ENCODE peak calls at places on chromosomes 5 and 9, in eight cellular contexts. W is AG04450; P is CD4-positive, alpha-beta T cell; Y is Peyer's patch; U is pancreas; V is breast epithelium; B is lower lobe of right lung; L is IMR-90. X is an unnamed sample.

GRCh38 chr5:138282918-138283742 is 8.7 kb upstream of the GFRA3 start:
- DNase-seq in W (peak; percentile 20), P (no peak), Y (no peak), U (peak; percentile 24), V (peak; percentile 54), B (peak; percentile 47), L (peak; percentile 67), X (peak; percentile 24)

GRCh38 chr5:126334755-126335154 is 88.5 kb upstream of the GRAMD2B start:
- DNase-seq in W (no peak), P (no peak), Y (no peak), U (no peak), V (no peak), B (no peak), L (no peak), X (no peak)

GRCh38 chr9:126611592-126612328 is 2.0 kb upstream of the LMX1B start:
- DNase-seq in W (no peak), P (peak; percentile 40), Y (peak; percentile 82), U (peak; percentile 85), V (peak; percentile 76), B (peak; percentile 82), L (peak; percentile 40), X (no peak)

GRCh38 chr5:154349621-154350020 is 96.2 kb upstream of the SAP30L start:
- DNase-seq in W (no peak), P (no peak), Y (no peak), U (no peak), V (no peak), B (no peak), L (peak; percentile 47), X (no peak)

GRCh38 chr5:50958852-50959457 is 292.5 kb downstream of the PARP8 start:
- DNase-seq in W (peak; percentile 8), P (no peak), Y (no peak), U (no peak), V (no peak), B (no peak), L (peak; percentile 30), X (peak; percentile 17)

GRCh38 chr5:141734501-141735231 is 52.6 kb upstream of the ARAP3 start:
- DNase-seq in W (peak; percentile 7), P (no peak), Y (no peak), U (peak; percentile 29), V (no peak), B (no peak), L (peak; percentile 61), X (peak; percentile 59)

GRCh38 chr5:75567710-75568109 is 43.5 kb upstream of the ANKDD1B start:
- DNase-seq in W (no peak), P (no peak), Y (no peak), U (no peak), V (no peak), B (no peak), L (peak; percentile 64), X (no peak)

GRCh38 chr5:56301041-56301440 is 67.9 kb upstream of the ANKRD55 start:
- DNase-seq in W (no peak), P (no peak), Y (no peak), U (no peak), V (no peak), B (no peak), L (no peak), X (peak; percentile 95)

GRCh38 chr5:112142769-112143270 is 276.3 kb downstream of the EPB41L4A start:
- DNase-seq in W (no peak), P (no peak), Y (no peak), U (no peak), V (no peak), B (peak; percentile 50), L (peak; percentile 66), X (peak; percentile 66)

GRCh38 chr9:114784721-114785253 is 21.1 kb downstream of the TNFSF15 start:
- DNase-seq in W (no peak), P (no peak), Y (no peak), U (no peak), V (no peak), B (no peak), L (no peak), X (no peak)

GRCh38 chr5:7548576-7548975 is 152.6 kb downstream of the ADCY2 start:
- DNase-seq in W (no peak), P (no peak), Y (no peak), U (no peak), V (no peak), B (no peak), L (no peak), X (no peak)

GRCh38 chr5:56596154-56596553 is 219.2 kb upstream of the MAP3K1 start:
- DNase-seq in W (no peak), P (no peak), Y (no peak), U (no peak), V (no peak), B (no peak), L (no peak), X (no peak)

GRCh38 chr5:32916648-32917047 is 205.5 kb downstream of the NPR3 start:
- DNase-seq in W (peak; percentile 2), P (no peak), Y (no peak), U (no peak), V (no peak), B (no peak), L (peak; percentile 52), X (no peak)

GRCh38 chr9:136151848-136152542 is 33.3 kb upstream of the TMEM250 start:
- DNase-seq in W (no peak), P (no peak), Y (no peak), U (no peak), V (no peak), B (no peak), L (no peak), X (no peak)

GRCh38 chr5:31854181-31854624 is 215.3 kb downstream of the PDZD2 start:
- DNase-seq in W (peak; percentile 4), P (no peak), Y (no peak), U (no peak), V (no peak), B (peak; percentile 55), L (peak; percentile 26), X (peak; percentile 54)

GRCh38 chr5:77643654-77644404 is 5.3 kb upstream of the OTP start:
- DNase-seq in W (no peak), P (no peak), Y (no peak), U (no peak), V (no peak), B (no peak), L (no peak), X (no peak)

DNA sequence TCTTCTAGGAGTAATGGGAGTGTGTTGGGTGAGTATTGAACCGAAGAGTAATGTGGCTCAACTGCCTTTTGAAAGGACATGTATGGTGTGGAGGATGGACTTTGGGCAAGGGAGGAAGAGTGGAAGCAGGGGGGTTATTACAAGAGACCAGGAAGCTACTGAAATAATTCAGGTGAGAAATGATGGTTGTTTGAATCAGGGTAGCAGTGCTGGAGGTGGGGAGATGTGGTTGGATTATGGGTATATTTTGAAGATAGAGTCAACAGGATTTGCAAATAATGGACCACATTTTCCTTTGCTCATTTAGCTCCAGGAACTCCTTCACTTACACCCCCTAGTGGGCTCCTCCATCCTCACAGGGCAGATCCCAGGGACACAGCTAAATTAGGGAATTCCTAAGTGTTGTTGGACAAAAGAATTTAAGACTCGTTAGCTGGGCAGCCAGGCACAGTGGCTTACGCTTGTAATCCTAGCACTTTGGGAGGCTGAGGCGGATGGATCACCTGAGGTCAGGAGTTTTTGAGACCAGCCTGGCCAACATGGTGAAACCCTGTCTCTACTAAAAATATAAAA is 1.2 kb upstream of the SLC4A9 start:
- DNase-seq in W (no peak), P (no peak), Y (no peak), U (no peak), V (no peak), B (no peak), L (peak; percentile 51), X (no peak)
- TF ChIP-seq CTCF in W (peak; percentile 69), P (no peak), Y (no peak), U (no peak), V (no peak), B (peak; percentile 19), L (peak; percentile 64), X (peak; percentile 68)

GRCh38 chr9:18596920-18597319 is 123.0 kb downstream of the ADAMTSL1 start:
- DNase-seq in W (no peak), P (no peak), Y (no peak), U (no peak), V (no peak), B (no peak), L (peak; percentile 77), X (peak; percentile 49)
- H3K27me3 ChIP-seq in W (no peaks in the 10 kb centered on the region), P (no peaks in the 10 kb centered on the region), Y (no peaks in the 10 kb centered on the region), U (no peaks in the 10 kb centered on the region), V (no peaks in the 10 kb centered on the region), B (no peaks in the 10 kb centered on the region), L (no peaks in the 10 kb centered on the region), X (no peaks in the 10 kb centered on the region)

DNA sequence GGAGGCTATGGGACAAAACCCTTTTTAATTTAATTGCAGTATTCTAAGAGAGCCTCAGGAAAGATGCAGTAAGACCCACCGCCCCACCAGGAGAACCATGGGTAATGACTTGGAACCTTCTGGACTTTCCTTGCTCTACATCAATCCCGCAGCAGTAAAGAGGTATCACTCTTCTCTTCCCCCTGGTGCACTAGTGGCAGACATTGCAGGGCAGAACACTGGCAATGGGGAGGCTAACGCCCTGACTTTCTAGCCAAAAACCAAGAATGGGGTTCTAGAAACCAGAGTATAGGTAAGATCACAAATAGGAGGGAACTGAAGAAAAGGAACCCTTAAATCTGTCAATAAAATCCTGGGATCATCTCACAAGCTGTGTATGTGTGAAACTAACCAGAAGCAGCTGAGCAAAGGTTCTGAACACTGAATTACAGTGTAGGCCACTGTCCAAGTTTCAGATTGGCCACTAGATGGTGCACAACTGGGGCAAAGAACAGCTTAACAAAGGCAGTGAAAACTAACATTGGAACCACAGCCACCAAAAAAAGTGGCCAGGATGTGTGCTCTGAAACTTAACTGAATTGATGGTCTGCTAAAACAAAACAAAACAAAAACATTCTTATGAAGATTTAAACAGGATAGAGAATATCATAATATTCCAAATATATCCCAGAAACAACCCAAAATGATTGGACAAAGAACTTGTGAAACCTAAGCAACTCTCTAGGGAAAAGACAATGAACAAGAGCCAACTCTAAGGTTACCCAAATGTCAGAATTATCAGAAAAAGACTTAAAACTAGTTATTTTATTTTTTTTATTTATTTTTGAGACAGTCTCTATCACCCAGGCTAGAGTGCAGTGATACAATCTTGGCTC is 6.6 kb upstream of the FAM151B start:
- DNase-seq in W (no peak), P (no peak), Y (no peak), U (no peak), V (no peak), B (no peak), L (peak; percentile 60), X (peak; percentile 49)
- TF ChIP-seq CTCF in W (peak; percentile 88), P (peak; percentile 74), Y (peak; percentile 22), U (peak; percentile 39), V (peak; percentile 14), B (peak; percentile 64), L (peak; percentile 72), X (peak; percentile 84)

DNA sequence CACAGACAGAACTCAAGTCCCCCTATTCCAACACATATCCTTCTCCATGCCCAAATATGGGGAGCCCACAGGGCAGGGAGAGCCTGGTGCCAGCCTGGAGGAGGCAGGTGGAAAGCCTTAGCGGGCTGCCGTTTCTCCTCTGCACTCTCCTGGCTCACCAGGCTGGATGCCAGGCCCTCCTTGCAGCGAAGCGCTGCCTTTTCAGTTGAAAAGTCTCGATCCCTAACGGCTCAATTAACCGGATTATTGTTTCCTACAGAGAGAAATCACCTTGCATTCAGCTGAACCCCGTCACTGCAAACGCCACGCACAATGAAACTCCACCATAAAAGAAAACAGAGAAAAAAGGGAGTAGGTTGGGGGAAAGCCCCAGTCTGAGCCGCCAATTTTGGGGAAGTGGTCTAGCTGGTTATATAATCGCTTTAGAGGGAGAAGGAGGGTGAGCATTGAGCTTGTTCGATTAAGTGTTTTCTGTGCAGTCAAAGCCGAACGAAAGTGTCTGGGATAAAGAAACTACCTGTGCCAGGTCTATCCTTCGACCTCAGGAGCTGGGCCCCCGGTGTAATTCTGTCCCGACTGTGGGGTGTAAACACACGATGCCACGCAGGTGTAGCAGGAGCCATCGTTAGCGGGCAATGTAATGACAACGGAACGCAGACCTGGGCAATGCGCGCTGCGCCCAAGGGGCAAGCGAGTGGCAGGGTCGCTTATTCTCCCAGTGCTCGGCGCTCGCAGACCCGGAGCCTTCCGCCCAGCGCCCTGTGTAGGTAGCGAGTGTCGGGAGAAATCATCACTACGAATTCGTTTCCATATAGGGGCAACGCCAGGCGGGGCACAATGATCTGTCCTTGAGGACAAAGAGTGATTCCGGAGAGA is 3.8 kb downstream of the BARHL1 start:
- DNase-seq in W (no peak), P (no peak), Y (no peak), U (no peak), V (no peak), B (no peak), L (no peak), X (no peak)
- H3K27me3 ChIP-seq in W (peaks cover 90% of the 10 kb centered on the region), P (peaks cover 86% of the 10 kb centered on the region), Y (peaks cover 93% of the 10 kb centered on the region), U (peaks cover 69% of the 10 kb centered on the region), V (peaks cover 24% of the 10 kb centered on the region), B (peaks cover 99% of the 10 kb centered on the region), L (peaks cover 96% of the 10 kb centered on the region), X (peaks cover 100% of the 10 kb centered on the region)